ENCODE peak calls at places on chromosomes 2 and 18, in five cellular contexts. H is skeletal muscle cell; N is fibroblast of pulmonary artery; I is stimulated activated CD4-positive, alpha-beta T cell treated with anti-CD3 and anti-CD28 coated beads, Interleukin-4, amount 100 ng/mL, for 24 hours; Q is activated CD8-positive, alpha-beta memory T cell treated with anti-CD3 and anti-CD28 coated beads for 24 hours. T is an unnamed sample.

GRCh38 chr18:51614033-51614432 is 416.6 kb upstream of the MEX3C start:
- DNase-seq in N (peak; percentile 96), H (no peak), Q (no peak), I (no peak), T (no peak)

GRCh38 chr2:166017208-166017607 is 63.6 kb upstream of the TTC21B start:
- DNase-seq in I (no peak), H (no peak), Q (no peak), N (no peak), T (no peak)

GRCh38 chr2:160940271-160940670 is 220.0 kb upstream of the TANK start:
- DNase-seq in Q (no peak), I (no peak), N (no peak), H (no peak), T (no peak)

GRCh38 chr2:148560501-148560900 is 84.0 kb upstream of the EPC2 start:
- DNase-seq in N (no peak), I (no peak), Q (no peak), H (no peak), T (no peak)

GRCh38 chr18:37385846-37386435 is 179.7 kb downstream of the CELF4 start:
- DNase-seq in I (peak; percentile 5), Q (no peak), N (peak; percentile 64), H (no peak), T (no peak)

GRCh38 chr2:134771313-134771801 is 52.6 kb upstream of the TMEM163 start:
- DNase-seq in Q (no peak), I (no peak), N (peak; percentile 5), H (no peak), T (no peak)

GRCh38 chr18:49399003-49399402 is 61.4 kb downstream of the DYM start:
- DNase-seq in N (peak; percentile 64), Q (no peak), H (no peak), I (no peak), T (no peak)

GRCh38 chr18:23585007-23585871 is 1.1 kb downstream of the NPC1 start:
- DNase-seq in Q (no peak), H (no peak), N (no peak), I (peak; percentile 17), T (no peak)

GRCh38 chr2:119523959-119524694 is at the start of gene SCTR:
- DNase-seq in I (no peak), Q (no peak), H (no peak), N (no peak), T (no peak)

GRCh38 chr2:152585830-152586484 is 131.3 kb downstream of the PRPF40A start:
- DNase-seq in Q (no peak), I (no peak), N (peak; percentile 90), H (peak; percentile 90), T (no peak)

GRCh38 chr2:144183744-144184143 is 336.2 kb downstream of the ZEB2 start:
- DNase-seq in N (no peak), I (peak; percentile 78), H (peak; percentile 75), Q (peak; percentile 81), T (no peak)

T was measured in left lobe of liver.